ENCODE peak calls at places on chromosomes 1 and 21, in six cellular contexts. One of them, this sample, is unnamed.

GRCh38 chr1:155801149-155801548 is 55.9 kb downstream of the GON4L start:
- DNase-seq in adrenal gland: no peak
- DNase-seq in fibroblast of lung: no peak
- DNase-seq in endothelial cell: no peak
- DNase-seq in Calu3: no peak
- DNase-seq in body of pancreas: no peak
- DNase-seq in this sample: peak; percentile 32

GRCh38 chr1:9475061-9475627 is 64.1 kb upstream of the SLC25A33 start:
- DNase-seq in adrenal gland: no peak
- DNase-seq in fibroblast of lung: no peak
- DNase-seq in endothelial cell: no peak
- DNase-seq in Calu3: no peak
- DNase-seq in body of pancreas: no peak
- DNase-seq in this sample: no peak

GRCh38 chr1:97139512-97139911 is 417.9 kb downstream of the PTBP2 start:
- DNase-seq in adrenal gland: no peak
- DNase-seq in fibroblast of lung: no peak
- DNase-seq in endothelial cell: no peak
- DNase-seq in Calu3: no peak
- DNase-seq in body of pancreas: no peak
- DNase-seq in this sample: peak; percentile 63

GRCh38 chr1:54220004-54220811 is 20.2 kb downstream of the MRPL37 start:
- DNase-seq in adrenal gland: peak; percentile 95
- DNase-seq in fibroblast of lung: peak; percentile 80
- DNase-seq in endothelial cell: no peak
- DNase-seq in Calu3: no peak
- DNase-seq in body of pancreas: peak; percentile 85
- DNase-seq in this sample: peak; percentile 58

GRCh38 chr1:111082421-111083192 is 57.3 kb downstream of the DRAM2 start:
- DNase-seq in adrenal gland: no peak
- DNase-seq in fibroblast of lung: peak; percentile 10
- DNase-seq in endothelial cell: no peak
- DNase-seq in Calu3: no peak
- DNase-seq in body of pancreas: no peak
- DNase-seq in this sample: peak; percentile 69

GRCh38 chr21:36839735-36840134 is 126.7 kb downstream of the HLCS start:
- DNase-seq in adrenal gland: no peak
- DNase-seq in fibroblast of lung: peak; percentile 33
- DNase-seq in endothelial cell: no peak
- DNase-seq in Calu3: no peak
- DNase-seq in body of pancreas: no peak
- DNase-seq in this sample: no peak

GRCh38 chr1:234585333-234586055 is 24.5 kb downstream of the IRF2BP2 start:
- DNase-seq in adrenal gland: peak; percentile 82
- DNase-seq in fibroblast of lung: peak; percentile 41
- DNase-seq in endothelial cell: no peak
- DNase-seq in Calu3: no peak
- DNase-seq in body of pancreas: no peak
- DNase-seq in this sample: peak; percentile 50

GRCh38 chr21:46354518-46354917 is 30.6 kb downstream of the PCNT start:
- DNase-seq in adrenal gland: no peak
- DNase-seq in fibroblast of lung: no peak
- DNase-seq in endothelial cell: no peak
- DNase-seq in Calu3: no peak
- DNase-seq in body of pancreas: no peak
- DNase-seq in this sample: no peak

GRCh38 chr1:202131956-202132821 is 9.5 kb downstream of the GPR37L1 start:
- DNase-seq in adrenal gland: peak; percentile 87
- DNase-seq in fibroblast of lung: no peak
- DNase-seq in endothelial cell: no peak
- DNase-seq in Calu3: peak; percentile 20
- DNase-seq in body of pancreas: peak; percentile 50
- DNase-seq in this sample: no peak

GRCh38 chr21:41460578-41461527 is 34.8 kb downstream of the MX1 start:
- DNase-seq in adrenal gland: peak; percentile 80
- DNase-seq in fibroblast of lung: peak; percentile 74
- DNase-seq in endothelial cell: peak; percentile 73
- DNase-seq in Calu3: peak; percentile 69
- DNase-seq in body of pancreas: peak; percentile 83
- DNase-seq in this sample: peak; percentile 83

GRCh38 chr21:15468368-15468767 is 261.4 kb upstream of the USP25 start:
- DNase-seq in adrenal gland: no peak
- DNase-seq in fibroblast of lung: no peak
- DNase-seq in endothelial cell: no peak
- DNase-seq in Calu3: no peak
- DNase-seq in body of pancreas: no peak
- DNase-seq in this sample: no peak

GRCh38 chr1:43968348-43968948 is 1.4 kb upstream of the DPH2 start:
- DNase-seq in adrenal gland: no peak
- DNase-seq in fibroblast of lung: no peak
- DNase-seq in endothelial cell: peak; percentile 65
- DNase-seq in Calu3: no peak
- DNase-seq in body of pancreas: no peak
- DNase-seq in this sample: peak; percentile 55

GRCh38 chr1:211825990-211826389 is 4.6 kb downstream of the LPGAT1 start:
- DNase-seq in adrenal gland: no peak
- DNase-seq in fibroblast of lung: peak; percentile 49
- DNase-seq in endothelial cell: no peak
- DNase-seq in Calu3: no peak
- DNase-seq in body of pancreas: no peak
- DNase-seq in this sample: peak; percentile 62

GRCh38 chr1:112674986-112675727 is 698 bp downstream of the MOV10 start:
- DNase-seq in adrenal gland: peak; percentile 55
- DNase-seq in fibroblast of lung: peak; percentile 21
- DNase-seq in endothelial cell: peak; percentile 69
- DNase-seq in Calu3: peak; percentile 54
- DNase-seq in body of pancreas: peak; percentile 57
- DNase-seq in this sample: peak; percentile 22

GRCh38 chr1:27606708-27607238 is 2.8 kb upstream of the AHDC1 start:
- DNase-seq in adrenal gland: no peak
- DNase-seq in fibroblast of lung: no peak
- DNase-seq in endothelial cell: no peak
- DNase-seq in Calu3: no peak
- DNase-seq in body of pancreas: no peak
- DNase-seq in this sample: no peak

GRCh38 chr1:163706915-163707314 is 385.2 kb downstream of the NUF2 start:
- DNase-seq in adrenal gland: no peak
- DNase-seq in fibroblast of lung: no peak
- DNase-seq in endothelial cell: no peak
- DNase-seq in Calu3: no peak
- DNase-seq in body of pancreas: no peak
- DNase-seq in this sample: no peak

GRCh38 chr1:104172243-104172681 is 422.6 kb downstream of the AMY1C start:
- DNase-seq in adrenal gland: no peak
- DNase-seq in fibroblast of lung: no peak
- DNase-seq in endothelial cell: no peak
- DNase-seq in Calu3: no peak
- DNase-seq in body of pancreas: no peak
- DNase-seq in this sample: no peak

GRCh38 chr1:47934243-47934805 is 62.9 kb downstream of the TRABD2B start:
- DNase-seq in adrenal gland: peak; percentile 86
- DNase-seq in fibroblast of lung: peak; percentile 30
- DNase-seq in endothelial cell: no peak
- DNase-seq in Calu3: no peak
- DNase-seq in body of pancreas: peak; percentile 64
- DNase-seq in this sample: peak; percentile 78

GRCh38 chr1:75203415-75204277 is 69.5 kb downstream of the LHX8 start:
- DNase-seq in adrenal gland: no peak
- DNase-seq in fibroblast of lung: peak; percentile 50
- DNase-seq in endothelial cell: peak; percentile 38
- DNase-seq in Calu3: peak; percentile 6
- DNase-seq in body of pancreas: no peak
- DNase-seq in this sample: peak; percentile 69

GRCh38 chr1:58095183-58095582 is 451.3 kb downstream of the OMA1 start:
- DNase-seq in adrenal gland: no peak
- DNase-seq in fibroblast of lung: no peak
- DNase-seq in endothelial cell: no peak
- DNase-seq in Calu3: no peak
- DNase-seq in body of pancreas: no peak
- DNase-seq in this sample: no peak

GRCh38 chr1:173314656-173315055 is 107.5 kb upstream of the TNFSF4 start:
- DNase-seq in adrenal gland: no peak
- DNase-seq in fibroblast of lung: no peak
- DNase-seq in endothelial cell: no peak
- DNase-seq in Calu3: no peak
- DNase-seq in body of pancreas: no peak
- DNase-seq in this sample: no peak

GRCh38 chr1:17624540-17625256 is 85.2 kb downstream of the ARHGEF10L start:
- DNase-seq in adrenal gland: peak; percentile 80
- DNase-seq in fibroblast of lung: peak; percentile 58
- DNase-seq in endothelial cell: no peak
- DNase-seq in Calu3: peak; percentile 54
- DNase-seq in body of pancreas: peak; percentile 73
- DNase-seq in this sample: peak; percentile 52

GRCh38 chr1:59678809-59679228 is 135.9 kb upstream of the HOOK1 start:
- DNase-seq in adrenal gland: no peak
- DNase-seq in fibroblast of lung: peak; percentile 88
- DNase-seq in endothelial cell: no peak
- DNase-seq in Calu3: peak; percentile 64
- DNase-seq in body of pancreas: no peak
- DNase-seq in this sample: peak; percentile 91

GRCh38 chr1:156528875-156529425 is 28.4 kb upstream of the MEF2D start:
- DNase-seq in adrenal gland: no peak
- DNase-seq in fibroblast of lung: no peak
- DNase-seq in endothelial cell: no peak
- DNase-seq in Calu3: no peak
- DNase-seq in body of pancreas: no peak
- DNase-seq in this sample: no peak

GRCh38 chr1:163203561-163203960 is 845 bp upstream of the RGS5 start:
- DNase-seq in adrenal gland: no peak
- DNase-seq in fibroblast of lung: no peak
- DNase-seq in endothelial cell: no peak
- DNase-seq in Calu3: no peak
- DNase-seq in body of pancreas: no peak
- DNase-seq in this sample: no peak

GRCh38 chr1:93620841-93621210 is 60.8 kb downstream of the BCAR3 start:
- DNase-seq in adrenal gland: no peak
- DNase-seq in fibroblast of lung: no peak
- DNase-seq in endothelial cell: no peak
- DNase-seq in Calu3: peak; percentile 32
- DNase-seq in body of pancreas: no peak
- DNase-seq in this sample: no peak
- TF ChIP-seq CTCF in adrenal gland: no peak
- TF ChIP-seq CTCF in fibroblast of lung: no peak
- TF ChIP-seq CTCF in endothelial cell: no peak
- TF ChIP-seq CTCF in Calu3: no peak
- TF ChIP-seq CTCF in body of pancreas: no peak
- TF ChIP-seq CTCF in this sample: no peak

DNA sequence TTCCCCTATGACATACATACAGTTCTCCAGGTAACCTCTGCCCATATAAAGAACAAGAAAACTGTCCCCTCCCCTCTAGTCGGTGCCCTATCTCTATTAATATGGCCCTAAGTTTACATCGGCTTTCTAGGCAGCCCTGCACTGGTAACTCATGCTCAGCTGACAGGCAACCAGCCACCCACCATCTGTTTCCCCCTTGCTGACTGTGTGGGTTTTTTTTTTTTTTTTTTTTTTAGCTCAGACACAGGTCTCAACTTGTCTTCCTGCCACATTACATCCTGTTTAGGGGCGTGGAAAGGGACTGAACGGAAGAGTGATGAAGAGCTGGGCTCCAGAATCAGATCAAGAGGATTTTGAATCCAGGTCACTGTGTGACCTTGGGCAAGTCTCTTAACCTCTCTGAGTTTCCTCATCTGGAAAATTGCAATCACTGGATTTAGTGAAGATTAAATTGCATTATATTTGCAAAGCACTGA is 14.0 kb downstream of the LAPTM5 start:
- DNase-seq in adrenal gland: no peak
- DNase-seq in fibroblast of lung: no peak
- DNase-seq in endothelial cell: no peak
- DNase-seq in Calu3: no peak
- DNase-seq in body of pancreas: no peak
- DNase-seq in this sample: no peak
- TF ChIP-seq CTCF in adrenal gland: no peak
- TF ChIP-seq CTCF in fibroblast of lung: no peak
- TF ChIP-seq CTCF in endothelial cell: no peak
- TF ChIP-seq CTCF in Calu3: no peak
- TF ChIP-seq CTCF in body of pancreas: no peak
- TF ChIP-seq CTCF in this sample: no peak

GRCh38 chr1:29690156-29690555 is 453.8 kb downstream of the PTPRU start:
- DNase-seq in adrenal gland: no peak
- DNase-seq in fibroblast of lung: no peak
- DNase-seq in endothelial cell: no peak
- DNase-seq in Calu3: no peak
- DNase-seq in body of pancreas: no peak
- DNase-seq in this sample: no peak

GRCh38 chr1:29688477-29689365 is 452.4 kb downstream of the PTPRU start:
- DNase-seq in adrenal gland: no peak
- DNase-seq in fibroblast of lung: peak; percentile 33
- DNase-seq in endothelial cell: no peak
- DNase-seq in Calu3: no peak
- DNase-seq in body of pancreas: no peak
- DNase-seq in this sample: peak; percentile 70

GRCh38 chr1:29691499-29691898 is 455.2 kb downstream of the PTPRU start:
- DNase-seq in adrenal gland: no peak
- DNase-seq in fibroblast of lung: no peak
- DNase-seq in endothelial cell: no peak
- DNase-seq in Calu3: no peak
- DNase-seq in body of pancreas: no peak
- DNase-seq in this sample: no peak

GRCh38 chr1:29687601-29688244 is 451.4 kb downstream of the PTPRU start:
- DNase-seq in adrenal gland: no peak
- DNase-seq in fibroblast of lung: no peak
- DNase-seq in endothelial cell: no peak
- DNase-seq in Calu3: no peak
- DNase-seq in body of pancreas: no peak
- DNase-seq in this sample: no peak

DNA sequence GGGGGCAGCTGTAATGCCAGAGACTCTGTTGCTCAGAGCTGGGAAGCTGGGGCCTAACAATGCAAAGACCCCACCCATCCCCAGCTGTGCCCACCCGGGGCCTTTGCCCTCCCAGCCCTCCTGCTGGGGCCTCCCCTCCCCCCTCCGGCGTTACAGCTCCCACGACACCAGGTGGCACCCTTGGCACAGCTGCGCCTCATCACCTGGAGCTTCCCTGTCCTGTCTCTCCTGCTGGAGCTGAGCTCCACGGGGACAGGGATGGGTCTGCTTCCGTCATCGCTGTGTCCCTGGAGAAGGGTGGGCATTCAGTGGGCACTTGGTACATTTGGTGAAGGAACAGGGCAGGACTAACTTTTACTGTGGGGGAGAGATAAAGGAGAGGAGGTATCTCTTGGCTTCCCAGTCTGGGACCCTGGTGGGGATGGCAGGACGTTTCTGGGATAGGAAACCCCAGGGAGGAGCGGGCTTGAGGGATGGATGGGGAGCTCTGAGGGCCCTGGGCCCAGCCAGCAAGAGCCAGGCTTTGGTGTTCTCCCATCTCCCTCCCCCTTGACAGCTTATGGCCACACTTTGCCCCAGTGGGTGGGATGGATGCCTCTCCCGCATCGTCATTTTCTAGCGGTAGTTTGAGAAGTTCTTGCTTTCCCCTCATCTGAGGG is 453.2 kb downstream of the PTPRU start:
- DNase-seq in adrenal gland: no peak
- DNase-seq in fibroblast of lung: no peak
- DNase-seq in endothelial cell: no peak
- DNase-seq in Calu3: no peak
- DNase-seq in body of pancreas: no peak
- DNase-seq in this sample: no peak
- TF ChIP-seq CTCF in adrenal gland: no peak
- TF ChIP-seq CTCF in fibroblast of lung: no peak
- TF ChIP-seq CTCF in endothelial cell: no peak
- TF ChIP-seq CTCF in Calu3: no peak
- TF ChIP-seq CTCF in body of pancreas: no peak
- TF ChIP-seq CTCF in this sample: no peak

GRCh38 chr1:45584351-45585109 is 689 bp downstream of the NASP start:
- DNase-seq in adrenal gland: peak; percentile 89
- DNase-seq in fibroblast of lung: peak; percentile 85
- DNase-seq in endothelial cell: peak; percentile 92
- DNase-seq in Calu3: peak; percentile 94
- DNase-seq in body of pancreas: peak; percentile 86
- DNase-seq in this sample: peak; percentile 92
- TF ChIP-seq CTCF in adrenal gland: no peak
- TF ChIP-seq CTCF in fibroblast of lung: no peak
- TF ChIP-seq CTCF in endothelial cell: no peak
- TF ChIP-seq CTCF in Calu3: no peak
- TF ChIP-seq CTCF in body of pancreas: no peak
- TF ChIP-seq CTCF in this sample: no peak